ENCODE peak calls at places on chromosomes 11 and 22, in five cellular contexts. One of them, this sample, is unnamed.

GRCh38 chr11:86440305-86440716 is 65.6 kb downstream of the CCDC81 start:
- DNase-seq in breast epithelium: no peak
- DNase-seq in GM12865: no peak
- DNase-seq in endothelial cell: no peak
- DNase-seq in MCF 10A: peak
- DNase-seq in this sample: no peak

GRCh38 chr11:1500466-1501420 is 14.2 kb upstream of the MOB2 start:
- DNase-seq in breast epithelium: no peak
- DNase-seq in GM12865: no peak
- DNase-seq in endothelial cell: no peak
- DNase-seq in MCF 10A: no peak
- DNase-seq in this sample: no peak

GRCh38 chr11:75320643-75321042 is 30.8 kb downstream of the ARRB1 start:
- DNase-seq in breast epithelium: no peak
- DNase-seq in GM12865: no peak
- DNase-seq in endothelial cell: no peak
- DNase-seq in MCF 10A: no peak
- DNase-seq in this sample: no peak

GRCh38 chr11:4921796-4922195 is 2.3 kb downstream of the OR51G1 start:
- DNase-seq in breast epithelium: no peak
- DNase-seq in GM12865: no peak
- DNase-seq in endothelial cell: no peak
- DNase-seq in MCF 10A: peak
- DNase-seq in this sample: no peak

GRCh38 chr22:19853058-19853878 is 1.4 kb downstream of the GNB1L start:
- DNase-seq in breast epithelium: no peak
- DNase-seq in GM12865: no peak
- DNase-seq in endothelial cell: no peak
- DNase-seq in MCF 10A: no peak
- DNase-seq in this sample: no peak

GRCh38 chr11:75159081-75159953 is 8.4 kb downstream of the SLCO2B1 start:
- DNase-seq in breast epithelium: no peak
- DNase-seq in GM12865: no peak
- DNase-seq in endothelial cell: no peak
- DNase-seq in MCF 10A: no peak
- DNase-seq in this sample: no peak

GRCh38 chr11:45606514-45607024 is 58.9 kb downstream of the CHST1 start:
- DNase-seq in breast epithelium: no peak
- DNase-seq in GM12865: no peak
- DNase-seq in endothelial cell: peak
- DNase-seq in MCF 10A: no peak
- DNase-seq in this sample: no peak

GRCh38 chr22:46522743-46523300 is 14.6 kb downstream of the CELSR1 start:
- DNase-seq in breast epithelium: no peak
- DNase-seq in GM12865: no peak
- DNase-seq in endothelial cell: no peak
- DNase-seq in MCF 10A: no peak
- DNase-seq in this sample: no peak

GRCh38 chr11:121417607-121418006 is 34.5 kb upstream of the SORL1 start:
- DNase-seq in breast epithelium: no peak
- DNase-seq in GM12865: no peak
- DNase-seq in endothelial cell: no peak
- DNase-seq in MCF 10A: no peak
- DNase-seq in this sample: no peak

GRCh38 chr11:88480217-88480616 is 142.7 kb upstream of the CTSC start:
- DNase-seq in breast epithelium: no peak
- DNase-seq in GM12865: no peak
- DNase-seq in endothelial cell: no peak
- DNase-seq in MCF 10A: peak
- DNase-seq in this sample: no peak

GRCh38 chr11:94519478-94520084 is 7.3 kb downstream of the C11orf97 start:
- DNase-seq in breast epithelium: no peak
- DNase-seq in GM12865: peak
- DNase-seq in endothelial cell: no peak
- DNase-seq in MCF 10A: peak
- DNase-seq in this sample: no peak

GRCh38 chr11:59776210-59777066 is 21.3 kb downstream of the STX3 start:
- DNase-seq in breast epithelium: no peak
- DNase-seq in GM12865: no peak
- DNase-seq in endothelial cell: no peak
- DNase-seq in MCF 10A: peak
- DNase-seq in this sample: no peak

GRCh38 chr11:85787809-85788805 is 22.8 kb downstream of the SYTL2 start:
- DNase-seq in breast epithelium: no peak
- DNase-seq in GM12865: no peak
- DNase-seq in endothelial cell: no peak
- DNase-seq in MCF 10A: no peak
- DNase-seq in this sample: no peak

GRCh38 chr22:34645375-34645774 is 420.6 kb upstream of the ISX start:
- DNase-seq in breast epithelium: no peak
- DNase-seq in GM12865: no peak
- DNase-seq in endothelial cell: no peak
- DNase-seq in MCF 10A: no peak
- DNase-seq in this sample: no peak
- TF ChIP-seq CTCF in breast epithelium: no peak
- TF ChIP-seq CTCF in GM12865: no peak
- TF ChIP-seq CTCF in endothelial cell: no peak
- TF ChIP-seq CTCF in MCF 10A: no peak
- TF ChIP-seq CTCF in this sample: no peak

GRCh38 chr22:23276656-23277582 is 96.6 kb downstream of the BCR start:
- DNase-seq in breast epithelium: no peak
- DNase-seq in GM12865: no peak
- DNase-seq in endothelial cell: no peak
- DNase-seq in MCF 10A: no peak
- DNase-seq in this sample: no peak

GRCh38 chr22:23273445-23274145 is 93.3 kb downstream of the BCR start:
- DNase-seq in breast epithelium: no peak
- DNase-seq in GM12865: no peak
- DNase-seq in endothelial cell: no peak
- DNase-seq in MCF 10A: no peak
- DNase-seq in this sample: no peak

GRCh38 chr22:23274146-23274526 is 93.8 kb downstream of the BCR start:
- DNase-seq in breast epithelium: no peak
- DNase-seq in GM12865: no peak
- DNase-seq in endothelial cell: no peak
- DNase-seq in MCF 10A: no peak
- DNase-seq in this sample: no peak

GRCh38 chr22:23275751-23276150 is 95.4 kb downstream of the BCR start:
- DNase-seq in breast epithelium: no peak
- DNase-seq in GM12865: no peak
- DNase-seq in endothelial cell: no peak
- DNase-seq in MCF 10A: no peak
- DNase-seq in this sample: no peak

GRCh38 chr22:23274891-23275694 is 94.8 kb downstream of the BCR start:
- DNase-seq in breast epithelium: no peak
- DNase-seq in GM12865: no peak
- DNase-seq in endothelial cell: no peak
- DNase-seq in MCF 10A: no peak
- DNase-seq in this sample: no peak
- TF ChIP-seq CTCF in breast epithelium: no peak
- TF ChIP-seq CTCF in GM12865: no peak
- TF ChIP-seq CTCF in endothelial cell: no peak
- TF ChIP-seq CTCF in MCF 10A: no peak
- TF ChIP-seq CTCF in this sample: no peak

DNA sequence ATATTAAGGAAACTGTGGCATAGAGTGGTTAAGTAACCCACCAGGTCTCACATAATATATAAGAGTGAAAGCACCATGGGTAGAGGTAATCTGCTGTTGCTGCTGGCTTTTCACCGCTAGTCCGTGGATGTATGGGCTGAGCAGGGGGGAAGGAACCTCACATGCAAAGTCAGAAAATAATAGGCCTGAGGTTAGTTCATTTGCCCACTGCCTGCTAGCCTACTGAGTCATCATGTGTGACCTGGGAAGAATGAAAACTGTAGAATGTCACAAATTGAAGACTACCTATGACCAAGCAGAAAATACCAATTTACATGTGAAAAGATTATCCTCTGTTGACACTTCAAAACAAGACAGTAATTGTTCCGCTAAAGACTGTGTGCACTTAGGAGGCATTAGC is 560.1 kb upstream of the FAT3 start:
- DNase-seq in breast epithelium: no peak
- DNase-seq in GM12865: no peak
- DNase-seq in endothelial cell: no peak
- DNase-seq in MCF 10A: peak
- DNase-seq in this sample: no peak
- TF ChIP-seq CTCF in breast epithelium: no peak
- TF ChIP-seq CTCF in GM12865: no peak
- TF ChIP-seq CTCF in endothelial cell: no peak
- TF ChIP-seq CTCF in MCF 10A: no peak
- TF ChIP-seq CTCF in this sample: no peak

DNA sequence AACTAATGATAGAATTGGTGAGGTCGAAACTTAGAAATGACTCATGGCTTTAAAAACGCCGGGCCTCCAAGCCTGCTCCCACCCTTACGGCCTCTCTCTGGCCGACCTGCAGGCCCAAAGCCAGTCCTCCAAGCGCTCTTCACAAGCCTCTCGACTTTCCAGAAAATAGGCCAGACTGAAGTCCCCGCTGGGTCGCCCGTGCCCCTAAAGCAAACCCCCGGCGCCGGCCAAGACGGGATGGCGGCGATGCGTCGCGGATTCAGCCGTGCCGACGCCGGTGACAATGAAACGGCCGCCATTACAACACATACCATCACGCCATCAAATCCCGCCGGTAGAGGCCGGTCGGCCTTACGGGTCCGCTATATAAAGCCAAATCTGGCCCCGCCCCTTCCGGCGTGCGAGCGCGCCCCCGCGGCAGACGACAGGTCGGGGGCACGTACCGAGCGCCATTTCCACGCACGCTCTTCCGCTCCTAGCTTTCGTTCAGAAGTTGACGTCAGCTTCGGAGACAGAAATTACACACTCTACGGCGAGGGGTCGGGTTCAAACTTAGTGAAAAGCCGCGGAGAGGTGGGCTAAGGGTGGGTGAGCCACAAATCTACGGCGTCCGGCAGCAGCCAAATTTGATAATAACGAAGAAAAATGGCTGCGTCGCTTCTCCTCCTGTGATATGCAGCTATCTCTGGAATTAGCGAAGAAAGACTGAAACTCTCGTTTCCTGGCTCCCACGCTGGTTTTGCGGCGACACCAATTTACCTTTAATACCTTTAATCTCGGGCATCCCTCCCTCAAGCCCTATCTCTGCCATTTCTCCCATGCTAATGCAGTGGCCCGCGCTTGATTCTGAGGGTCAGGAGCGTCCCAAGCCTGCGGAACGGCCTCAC is at the start of gene RPL3:
- DNase-seq in breast epithelium: peak
- DNase-seq in GM12865: peak
- DNase-seq in endothelial cell: peak
- DNase-seq in MCF 10A: peak
- DNase-seq in this sample: peak
- TF ChIP-seq CTCF in breast epithelium: peak
- TF ChIP-seq CTCF in GM12865: no peak
- TF ChIP-seq CTCF in endothelial cell: no peak
- TF ChIP-seq CTCF in MCF 10A: no peak
- TF ChIP-seq CTCF in this sample: peak

DNA sequence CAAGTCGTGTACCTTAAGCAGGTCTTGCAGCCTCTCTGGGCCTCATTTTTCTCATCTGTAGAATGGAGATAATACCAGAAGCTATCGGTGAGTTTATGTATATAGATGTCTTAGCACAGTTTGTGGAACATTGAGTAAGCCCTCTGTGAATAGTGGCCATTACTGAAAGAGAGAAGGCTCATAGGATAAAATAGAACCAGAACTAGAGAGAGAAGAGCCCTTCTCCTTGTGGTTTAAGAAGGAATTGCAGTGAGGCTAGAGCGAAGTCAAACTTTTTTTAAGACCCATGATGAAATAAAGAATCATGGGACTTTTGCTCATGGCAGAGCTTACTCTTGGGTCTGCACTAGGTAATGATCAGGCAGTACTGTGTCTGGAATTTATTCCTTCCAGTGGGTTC is 137.1 kb downstream of the TRIM44 start:
- DNase-seq in breast epithelium: no peak
- DNase-seq in GM12865: no peak
- DNase-seq in endothelial cell: no peak
- DNase-seq in MCF 10A: no peak
- DNase-seq in this sample: no peak
- TF ChIP-seq CTCF in breast epithelium: no peak
- TF ChIP-seq CTCF in GM12865: no peak
- TF ChIP-seq CTCF in endothelial cell: peak
- TF ChIP-seq CTCF in MCF 10A: no peak
- TF ChIP-seq CTCF in this sample: no peak

GRCh38 chr22:20956258-20957117 is 10.6 kb upstream of the AIFM3 start:
- DNase-seq in breast epithelium: no peak
- DNase-seq in GM12865: no peak
- DNase-seq in endothelial cell: no peak
- DNase-seq in MCF 10A: peak
- DNase-seq in this sample: no peak
- TF ChIP-seq CTCF in breast epithelium: no peak
- TF ChIP-seq CTCF in GM12865: no peak
- TF ChIP-seq CTCF in endothelial cell: no peak
- TF ChIP-seq CTCF in MCF 10A: no peak
- TF ChIP-seq CTCF in this sample: no peak

DNA sequence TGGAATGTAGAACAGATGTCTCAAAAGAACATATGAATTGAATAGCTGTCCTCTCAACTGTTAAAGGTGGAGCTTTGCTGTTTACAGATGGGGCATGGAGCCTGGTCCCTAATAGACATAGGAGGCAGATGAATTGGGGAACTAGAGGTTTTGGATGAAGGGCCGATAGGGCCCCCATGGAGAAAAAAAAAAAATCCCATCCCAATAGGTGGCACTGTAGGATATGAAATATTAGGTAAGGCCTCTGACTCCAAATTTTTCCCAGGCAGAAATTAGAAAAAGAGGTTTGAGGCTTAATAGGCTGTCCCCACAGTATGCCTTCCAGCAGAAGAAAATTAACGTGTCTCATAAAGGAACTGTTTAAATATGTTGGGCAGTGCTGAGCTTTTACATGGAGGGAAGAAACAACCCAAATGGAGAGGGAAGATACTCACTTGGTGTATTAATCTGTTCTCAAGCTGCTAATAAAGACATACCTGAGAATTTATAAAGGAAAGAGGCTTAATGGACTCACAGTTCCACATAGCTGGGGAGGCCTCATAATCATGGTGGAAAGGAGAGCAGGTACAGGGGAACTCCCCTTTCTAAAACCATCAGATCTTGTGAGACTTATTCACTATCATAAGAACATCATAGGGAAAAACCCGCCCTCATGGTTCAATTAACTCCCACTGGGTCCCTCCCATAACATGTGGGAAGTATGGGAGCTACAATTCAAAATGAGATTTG is 30.1 kb upstream of the TMEM45B start:
- DNase-seq in breast epithelium: no peak
- DNase-seq in GM12865: no peak
- DNase-seq in endothelial cell: no peak
- DNase-seq in MCF 10A: peak
- DNase-seq in this sample: no peak
- TF ChIP-seq CTCF in breast epithelium: no peak
- TF ChIP-seq CTCF in GM12865: no peak
- TF ChIP-seq CTCF in endothelial cell: no peak
- TF ChIP-seq CTCF in MCF 10A: peak
- TF ChIP-seq CTCF in this sample: no peak